ENCODE peak calls at places on chromosomes 12 and 14, in seven cellular contexts. D is A673, T is GM23338, B is hepatocyte, L is fibroblast of lung, N is PC-3, Y is astrocyte. W is an unnamed sample.

GRCh38 chr12:43282106-43282505 is 269.9 kb downstream of the ADAMTS20 start:
- DNase-seq in D (peak; percentile 9), T (no peak), B (peak; percentile 24), L (peak; percentile 75), N (peak; percentile 58), Y (no peak), W (no peak)

GRCh38 chr14:76998777-76999366 is 29.6 kb downstream of the IRF2BPL start:
- DNase-seq in D (no peak), T (no peak), B (peak; percentile 78), L (no peak), N (no peak), Y (no peak), W (no peak)

GRCh38 chr12:32997471-32997870 is 100.9 kb upstream of the PKP2 start:
- DNase-seq in D (no peak), T (peak; percentile 53), B (no peak), L (no peak), N (no peak), Y (no peak), W (no peak)

GRCh38 chr14:32010561-32011188 is 66.4 kb upstream of the ARHGAP5 start:
- DNase-seq in D (no peak), T (no peak), B (peak; percentile 34), L (peak; percentile 44), N (peak; percentile 95), Y (peak; percentile 71), W (peak; percentile 91)

GRCh38 chr14:64725879-64726584 is 21.8 kb downstream of the PLEKHG3 start:
- DNase-seq in D (no peak), T (peak; percentile 63), B (no peak), L (no peak), N (no peak), Y (no peak), W (no peak)

GRCh38 chr12:124938606-124939427 is 24.4 kb upstream of the UBC start:
- DNase-seq in D (peak; percentile 88), T (peak; percentile 75), B (peak; percentile 91), L (peak; percentile 93), N (peak; percentile 68), Y (peak; percentile 79), W (peak; percentile 84)

GRCh38 chr12:69500631-69501030 is 30.4 kb downstream of the FRS2 start:
- DNase-seq in D (no peak), T (no peak), B (no peak), L (no peak), N (peak; percentile 55), Y (peak; percentile 61), W (no peak)

GRCh38 chr12:4421590-4422031 is 24.0 kb downstream of the FGF6 start:
- DNase-seq in D (peak; percentile 59), T (peak; percentile 89), B (peak; percentile 70), L (peak; percentile 39), N (peak; percentile 62), Y (peak; percentile 16), W (peak; percentile 17)

GRCh38 chr14:58805605-58806358 is 168.0 kb downstream of the DACT1 start:
- DNase-seq in D (peak; percentile 82), T (no peak), B (peak; percentile 57), L (peak; percentile 63), N (peak; percentile 65), Y (peak; percentile 81), W (no peak)

GRCh38 chr12:2402180-2402579 is 349.4 kb downstream of the CACNA1C start:
- DNase-seq in D (no peak), T (no peak), B (no peak), L (no peak), N (no peak), Y (no peak), W (no peak)

GRCh38 chr14:100761481-100761880 is 34.8 kb downstream of the DLK1 start:
- DNase-seq in D (no peak), T (no peak), B (no peak), L (peak; percentile 89), N (peak; percentile 84), Y (peak; percentile 89), W (peak; percentile 73)

GRCh38 chr12:12432373-12432772 is 75.5 kb downstream of the BORCS5 start:
- DNase-seq in D (no peak), T (no peak), B (peak; percentile 31), L (peak; percentile 99), N (peak; percentile 95), Y (peak; percentile 68), W (peak; percentile 68)

GRCh38 chr12:93483151-93483807 is 16.0 kb downstream of the MRPL42 start:
- DNase-seq in D (no peak), T (no peak), B (no peak), L (no peak), N (no peak), Y (no peak), W (no peak)

GRCh38 chr12:67147447-67147846 is 121.7 kb upstream of the CAND1 start:
- DNase-seq in D (no peak), T (no peak), B (no peak), L (no peak), N (no peak), Y (no peak), W (no peak)

GRCh38 chr12:67648306-67649164 is at the start of gene DYRK2:
- DNase-seq in D (peak; percentile 87), T (peak; percentile 77), B (peak; percentile 94), L (peak; percentile 72), N (peak; percentile 75), Y (peak; percentile 64), W (peak; percentile 72)

GRCh38 chr12:100239589-100239988 is 27.3 kb downstream of the DEPDC4 start:
- DNase-seq in D (no peak), T (no peak), B (no peak), L (no peak), N (no peak), Y (no peak), W (no peak)

GRCh38 chr14:95196268-95196667 is 38.9 kb upstream of the DICER1 start:
- DNase-seq in D (peak; percentile 42), T (peak; percentile 45), B (no peak), L (no peak), N (peak; percentile 14), Y (no peak), W (no peak)

GRCh38 chr12:5523396-5524115 is 91.6 kb downstream of the NTF3 start:
- DNase-seq in D (no peak), T (no peak), B (no peak), L (no peak), N (no peak), Y (no peak), W (no peak)

GRCh38 chr14:64758025-64758521 is 53.8 kb downstream of the PLEKHG3 start:
- DNase-seq in D (no peak), T (peak; percentile 61), B (peak; percentile 81), L (peak; percentile 6), N (peak; percentile 73), Y (peak; percentile 86), W (peak; percentile 86)

GRCh38 chr12:126727218-126727601 is 1539.8 kb upstream of the TMEM132C start:
- DNase-seq in D (no peak), T (no peak), B (no peak), L (no peak), N (no peak), Y (no peak), W (no peak)

GRCh38 chr12:126726481-126727217 is 1540.3 kb upstream of the TMEM132C start:
- DNase-seq in D (no peak), T (peak; percentile 40), B (no peak), L (no peak), N (no peak), Y (no peak), W (no peak)

GRCh38 chr12:126727656-126728055 is 1539.3 kb upstream of the TMEM132C start:
- DNase-seq in D (no peak), T (peak; percentile 50), B (peak; percentile 6), L (no peak), N (no peak), Y (no peak), W (no peak)
- TF ChIP-seq EZH2 in D (no peak), T (no peak), B (no peak), L (no peak), N (no peak), Y (no peak), W (no peak)

GRCh38 chr12:1099158-1099557 is 108.1 kb downstream of the ERC1 start:
- DNase-seq in D (no peak), T (no peak), B (peak; percentile 57), L (no peak), N (no peak), Y (no peak), W (no peak)

GRCh38 chr12:1102088-1102487 is 111.1 kb downstream of the ERC1 start:
- DNase-seq in D (no peak), T (no peak), B (no peak), L (no peak), N (no peak), Y (no peak), W (no peak)

GRCh38 chr12:1104088-1104800 is 113.2 kb downstream of the ERC1 start:
- DNase-seq in D (no peak), T (no peak), B (no peak), L (no peak), N (no peak), Y (no peak), W (no peak)

GRCh38 chr12:1103632-1104031 is 112.6 kb downstream of the ERC1 start:
- DNase-seq in D (no peak), T (no peak), B (no peak), L (no peak), N (no peak), Y (no peak), W (no peak)

GRCh38 chr12:1103051-1103450 is 112.0 kb downstream of the ERC1 start:
- DNase-seq in D (no peak), T (peak; percentile 36), B (no peak), L (no peak), N (no peak), Y (no peak), W (no peak)
- TF ChIP-seq EZH2 in D (no peak), T (no peak), B (no peak), L (no peak), N (no peak), Y (no peak), W (no peak)

GRCh38 chr14:105123981-105124836 is 44.4 kb downstream of the JAG2 start:
- DNase-seq in D (no peak), T (no peak), B (no peak), L (no peak), N (no peak), Y (no peak), W (no peak)
- TF ChIP-seq EZH2 in D (no peak), T (no peak), B (no peak), L (no peak), N (no peak), Y (no peak), W (no peak)

GRCh38 chr14:36654185-36655053 is 7.2 kb upstream of the PAX9 start:
- DNase-seq in D (no peak), T (peak; percentile 78), B (no peak), L (no peak), N (no peak), Y (no peak), W (no peak)

GRCh38 chr14:36655054-36655381 is 6.6 kb upstream of the PAX9 start:
- DNase-seq in D (no peak), T (peak; percentile 45), B (no peak), L (no peak), N (no peak), Y (no peak), W (no peak)

GRCh38 chr14:36656769-36657408 is 4.8 kb upstream of the PAX9 start:
- DNase-seq in D (peak; percentile 55), T (peak; percentile 61), B (no peak), L (peak; percentile 14), N (no peak), Y (no peak), W (no peak)

GRCh38 chr14:36655963-36656768 is 5.5 kb upstream of the PAX9 start:
- DNase-seq in D (peak; percentile 93), T (peak; percentile 91), B (peak; percentile 37), L (no peak), N (peak; percentile 77), Y (no peak), W (no peak)

DNA sequence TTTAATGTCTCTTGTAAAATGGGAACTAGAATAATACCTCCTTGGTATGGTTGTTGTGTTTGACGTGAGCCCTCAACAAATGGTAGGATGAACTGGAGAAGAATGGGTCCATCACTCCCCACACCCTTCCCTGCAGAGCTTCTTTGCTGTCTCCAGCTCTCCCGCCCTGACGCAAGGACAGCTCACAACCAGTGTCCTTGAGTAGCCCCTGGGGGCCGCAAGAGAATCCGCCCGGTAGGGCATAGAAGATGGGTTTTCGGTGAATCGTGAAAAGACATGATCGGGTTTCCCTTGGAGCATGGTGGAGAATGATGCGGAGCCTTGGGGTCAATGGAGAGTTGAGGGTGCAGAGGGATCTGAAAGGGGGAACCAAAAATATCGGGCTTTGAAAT is 6.1 kb upstream of the PAX9 start:
- DNase-seq in D (no peak), T (peak; percentile 66), B (no peak), L (no peak), N (no peak), Y (no peak), W (no peak)
- TF ChIP-seq EZH2 in D (no peak), T (no peak), B (peak; percentile 61), L (no peak), N (no peak), Y (no peak), W (no peak)